ENCODE peak calls at places on chromosomes 12 and 14, in five cellular contexts. Z, H, X, M and Y are unnamed samples.
A peak's percentile ranks its signal among the peaks of the same experiment; 100 is the strongest.

GRCh38 chr12:54421175-54421872 is 2.3 kb upstream of the ITGA5 start:
- DNase-seq in X (no peak), Z (no peak), M (no peak), H (no peak), Y (no peak)

GRCh38 chr12:67442896-67443295 is 173.7 kb downstream of the CAND1 start:
- DNase-seq in Z (no peak), X (no peak), H (no peak), M (no peak), Y (no peak)

GRCh38 chr12:127926004-127926403 is 341.0 kb upstream of the TMEM132C start:
- DNase-seq in H (no peak), X (peak; percentile 54), M (no peak), Z (no peak), Y (no peak)

GRCh38 chr12:104694161-104694560 is 237.4 kb downstream of the CHST11 start:
- DNase-seq in Z (no peak), H (no peak), X (no peak), M (no peak), Y (no peak)

GRCh38 chr12:107398101-107398500 is 287.5 kb upstream of the PWP1 start:
- DNase-seq in Z (no peak), M (no peak), H (no peak), X (no peak), Y (no peak)

GRCh38 chr14:93707475-93707874 is 80.8 kb downstream of the PRIMA1 start:
- DNase-seq in Z (no peak), H (no peak), X (peak; percentile 2), M (no peak), Y (no peak)

GRCh38 chr12:84730561-84731162 is 181.9 kb downstream of the SLC6A15 start:
- DNase-seq in H (no peak), M (no peak), Z (no peak), X (no peak), Y (no peak)

GRCh38 chr14:87254331-87254730 is 738.7 kb downstream of the GALC start:
- DNase-seq in X (no peak), H (no peak), M (no peak), Z (no peak), Y (no peak)

GRCh38 chr14:69654109-69654508 is 42.7 kb downstream of the SUSD6 start:
- DNase-seq in H (no peak), Z (no peak), M (no peak), X (peak; percentile 96), Y (no peak)

GRCh38 chr14:79281244-79282199 is 929.8 kb downstream of the DIO2 start:
- DNase-seq in M (no peak), X (no peak), Z (no peak), H (no peak), Y (no peak)

GRCh38 chr14:69077841-69078240 is 75.1 kb downstream of the DCAF5 start:
- DNase-seq in Z (no peak), H (no peak), M (no peak), X (peak; percentile 93), Y (no peak)

GRCh38 chr12:69994593-69995222 is 169.7 kb downstream of the MYRFL start:
- DNase-seq in X (no peak), H (no peak), M (no peak), Z (no peak), Y (no peak)

GRCh38 chr12:123253606-123254459 is 17.8 kb downstream of the CDK2AP1 start:
- DNase-seq in Z (no peak), M (no peak), H (no peak), X (no peak), Y (no peak)

GRCh38 chr12:65414526-65414925 is 136.0 kb downstream of the MSRB3 start:
- DNase-seq in M (no peak), X (no peak), Z (no peak), H (no peak), Y (no peak)

GRCh38 chr12:59166457-59166856 is 246.2 kb upstream of the LRIG3 start:
- DNase-seq in H (no peak), M (no peak), X (no peak), Z (no peak), Y (no peak)

GRCh38 chr12:67161322-67161918 is 107.7 kb upstream of the CAND1 start:
- DNase-seq in H (peak; percentile 1), X (peak; percentile 68), Z (peak; percentile 41), M (no peak), Y (no peak)

GRCh38 chr14:103736546-103737431 is 21.2 kb downstream of the ZFYVE21 start:
- DNase-seq in H (no peak), X (no peak), M (no peak), Z (no peak), Y (peak; percentile 55)

GRCh38 chr14:100078997-100079561 is 13.9 kb downstream of the EVL start:
- DNase-seq in M (peak; percentile 9), H (peak; percentile 89), X (peak; percentile 8), Z (peak; percentile 38), Y (no peak)

GRCh38 chr12:42945927-42946326 is 356.4 kb upstream of the PRICKLE1 start:
- DNase-seq in Z (no peak), M (no peak), H (no peak), X (peak; percentile 16), Y (no peak)

GRCh38 chr12:122889658-122890561 is 6.0 kb downstream of the VPS37B start:
- DNase-seq in M (no peak), X (no peak), Z (no peak), H (no peak), Y (no peak)

GRCh38 chr14:88426271-88426670 is 40.8 kb downstream of the SPATA7 start:
- DNase-seq in H (no peak), X (no peak), Z (no peak), M (no peak), Y (no peak)

GRCh38 chr14:20503905-20504304 is 1.4 kb upstream of the RNASE10 start:
- DNase-seq in Z (no peak), X (no peak), H (no peak), M (no peak), Y (no peak)

GRCh38 chr12:57591567-57592325 is 754 bp downstream of the PIP4K2C start:
- DNase-seq in X (peak; percentile 28), Z (no peak), H (no peak), M (no peak), Y (no peak)

GRCh38 chr12:82688035-82688501 is 1.4 kb downstream of the TMTC2 start:
- DNase-seq in M (no peak), Z (peak; percentile 17), H (no peak), X (peak; percentile 45), Y (no peak)

GRCh38 chr12:6958609-6959375 is 7.6 kb downstream of the PTPN6 start:
- DNase-seq in M (no peak), Z (peak; percentile 78), X (no peak), H (peak; percentile 72), Y (no peak)

GRCh38 chr12:510071-510825 is 50.5 kb downstream of the B4GALNT3 start:
- DNase-seq in M (peak; percentile 90), X (peak; percentile 73), Z (no peak), H (no peak), Y (no peak)

GRCh38 chr14:96455588-96455987 is 46.6 kb upstream of the PAPOLA start:
- DNase-seq in Z (no peak), H (no peak), X (no peak), M (no peak), Y (no peak)

GRCh38 chr14:65501328-65501727 is 88.8 kb downstream of the FUT8 start:
- DNase-seq in X (no peak), H (no peak), M (no peak), Z (peak; percentile 16), Y (no peak)

GRCh38 chr14:23186913-23187654 is 3.6 kb upstream of the SLC7A8 start:
- DNase-seq in M (peak; percentile 24), H (no peak), X (peak; percentile 76), Z (peak; percentile 52), Y (no peak)

GRCh38 chr12:109294286-109294796 is 14.7 kb downstream of the FOXN4 start:
- DNase-seq in H (no peak), X (no peak), M (no peak), Z (no peak), Y (no peak)

GRCh38 chr14:67973415-67973814 is 153.8 kb downstream of the RAD51B start:
- DNase-seq in X (no peak), M (no peak), H (no peak), Z (no peak), Y (no peak)